ENCODE peak calls at places on chromosomes 11 and 22, in nine cellular contexts. U is HFF-Myc, N is brain microvascular endothelial cell, Z is PC-3, V is astrocyte of the cerebellum, A is psoas muscle, T is kidney epithelial cell, W is PC-9, D is fibroblast of mammary gland. I is an unnamed sample.

GRCh38 chr22:46107089-46107664 is 43.1 kb upstream of the PPARA start:
- DNase-seq in U (no peak), N (no peak), Z (no peak), V (no peak), A (peak), T (no peak), W (no peak), D (peak), I (no peak)

GRCh38 chr22:22005945-22006595 is 23.5 kb upstream of the TOP3B start:
- DNase-seq in U (no peak), N (no peak), Z (no peak), V (no peak), A (no peak), T (no peak), W (no peak), D (no peak), I (no peak)

GRCh38 chr11:46560300-46561025 is 33.4 kb downstream of the AMBRA1 start:
- DNase-seq in U (no peak), N (no peak), Z (no peak), V (peak), A (no peak), T (no peak), W (no peak), D (peak), I (no peak)

GRCh38 chr11:120337896-120338840 is 2.0 kb downstream of the ARHGEF12 start:
- DNase-seq in U (no peak), N (no peak), Z (peak), V (no peak), A (no peak), T (no peak), W (peak), D (peak), I (no peak)

GRCh38 chr11:16403851-16404250 is 47.5 kb upstream of the SOX6 start:
- DNase-seq in U (no peak), N (no peak), Z (no peak), V (no peak), A (no peak), T (no peak), W (no peak), D (no peak), I (no peak)

GRCh38 chr11:72102162-72102561 is 935 bp downstream of the LAMTOR1 start:
- DNase-seq in U (no peak), N (no peak), Z (no peak), V (no peak), A (no peak), T (no peak), W (no peak), D (no peak), I (no peak)

GRCh38 chr22:45865561-45866397 is 111.2 kb downstream of the WNT7B start:
- DNase-seq in U (no peak), N (no peak), Z (no peak), V (no peak), A (no peak), T (no peak), W (no peak), D (no peak), I (no peak)

GRCh38 chr22:47056361-47056760 is 293.9 kb downstream of the TBC1D22A start:
- DNase-seq in U (no peak), N (no peak), Z (no peak), V (no peak), A (no peak), T (no peak), W (no peak), D (no peak), I (no peak)

GRCh38 chr11:959027-959426 is 33.4 kb downstream of the AP2A2 start:
- DNase-seq in U (no peak), N (no peak), Z (no peak), V (no peak), A (no peak), T (no peak), W (no peak), D (no peak), I (no peak)

GRCh38 chr11:67274768-67275605 is 8.7 kb downstream of the GRK2 start:
- DNase-seq in U (no peak), N (no peak), Z (no peak), V (no peak), A (peak), T (no peak), W (no peak), D (no peak), I (no peak)

GRCh38 chr11:74460481-74461154 is 6.7 kb downstream of the KCNE3 start:
- DNase-seq in U (no peak), N (peak), Z (peak), V (no peak), A (no peak), T (no peak), W (peak), D (peak), I (no peak)

GRCh38 chr11:23399995-23400394 is 539.7 kb upstream of the CCDC179 start:
- DNase-seq in U (no peak), N (no peak), Z (no peak), V (no peak), A (no peak), T (no peak), W (no peak), D (no peak), I (no peak)

GRCh38 chr22:29464581-29464980 is 15.4 kb upstream of the NEFH start:
- DNase-seq in U (no peak), N (no peak), Z (no peak), V (no peak), A (no peak), T (no peak), W (no peak), D (no peak), I (no peak)

GRCh38 chr11:118088531-118088930 is 1.8 kb upstream of the SMIM35 start:
- DNase-seq in U (no peak), N (peak), Z (peak), V (no peak), A (peak), T (no peak), W (peak), D (no peak), I (no peak)

GRCh38 chr22:28951969-28952521 is 68.7 kb downstream of the ZNRF3 start:
- DNase-seq in U (no peak), N (peak), Z (no peak), V (peak), A (no peak), T (no peak), W (no peak), D (peak), I (peak)

GRCh38 chr11:36034572-36035331 is 90.9 kb downstream of the LDLRAD3 start:
- DNase-seq in U (peak), N (peak), Z (peak), V (peak), A (no peak), T (peak), W (peak), D (peak), I (peak)

GRCh38 chr11:2800655-2801531 is 84.7 kb downstream of the CDKN1C start:
- DNase-seq in U (no peak), N (no peak), Z (no peak), V (no peak), A (peak), T (no peak), W (no peak), D (no peak), I (no peak)

GRCh38 chr11:126339866-126340434 is 15.5 kb upstream of the ST3GAL4 start:
- DNase-seq in U (no peak), N (no peak), Z (peak), V (no peak), A (peak), T (no peak), W (peak), D (peak), I (peak)

GRCh38 chr11:33256808-33257159 is 397 bp upstream of the HIPK3 start:
- DNase-seq in U (no peak), N (no peak), Z (no peak), V (no peak), A (no peak), T (no peak), W (no peak), D (no peak), I (no peak)

GRCh38 chr11:106959800-106960199 is 58.5 kb downstream of the GUCY1A2 start:
- DNase-seq in U (no peak), N (peak), Z (no peak), V (no peak), A (no peak), T (no peak), W (no peak), D (no peak), I (no peak)

GRCh38 chr11:14308114-14308896 is 50.7 kb downstream of the RRAS2 start:
- DNase-seq in U (peak), N (peak), Z (peak), V (peak), A (no peak), T (no peak), W (no peak), D (peak), I (peak)

GRCh38 chr11:24239016-24239720 is 257.7 kb upstream of the LUZP2 start:
- DNase-seq in U (no peak), N (peak), Z (peak), V (peak), A (no peak), T (no peak), W (no peak), D (peak), I (no peak)

GRCh38 chr11:67448220-67448609 is 4.3 kb downstream of the GPR152 start:
- DNase-seq in U (no peak), N (no peak), Z (no peak), V (no peak), A (no peak), T (no peak), W (no peak), D (no peak), I (no peak)

GRCh38 chr11:1738380-1738779 is 12.0 kb downstream of the IFITM10 start:
- DNase-seq in U (no peak), N (no peak), Z (no peak), V (no peak), A (peak), T (no peak), W (no peak), D (no peak), I (no peak)

GRCh38 chr11:33912405-33913361 is 20.8 kb upstream of the LMO2 start:
- DNase-seq in U (peak), N (peak), Z (peak), V (peak), A (peak), T (peak), W (peak), D (peak), I (no peak)

GRCh38 chr11:19848219-19848618 is 135.6 kb downstream of the NAV2 start:
- DNase-seq in U (no peak), N (no peak), Z (no peak), V (no peak), A (no peak), T (no peak), W (no peak), D (no peak), I (no peak)

GRCh38 chr22:39518996-39519680 is 1.2 kb upstream of the ATF4 start:
- DNase-seq in U (no peak), N (peak), Z (peak), V (no peak), A (no peak), T (no peak), W (no peak), D (peak), I (no peak)

GRCh38 chr11:116255234-116255953 is 517.4 kb downstream of the BUD13 start:
- DNase-seq in U (no peak), N (no peak), Z (no peak), V (no peak), A (no peak), T (no peak), W (no peak), D (no peak), I (no peak)

GRCh38 chr11:3049430-3050243 is 7.6 kb downstream of the CARS1 start:
- DNase-seq in U (peak), N (peak), Z (peak), V (peak), A (peak), T (peak), W (peak), D (peak), I (peak)

GRCh38 chr11:88950975-88951374 is 114.8 kb downstream of the GRM5 start:
- DNase-seq in U (no peak), N (no peak), Z (no peak), V (no peak), A (no peak), T (no peak), W (no peak), D (no peak), I (no peak)
- H3K4me3 ChIP-seq in U (no peak), N (no peak), Z (no peak), V (no peak), A (no peak), T (no peak), W (no peak), D (no peak), I (no peak)

GRCh38 chr11:75577198-75577597 is 15.1 kb downstream of the SERPINH1 start:
- DNase-seq in U (no peak), N (no peak), Z (peak), V (no peak), A (peak), T (no peak), W (no peak), D (peak), I (no peak)

GRCh38 chr11:75576445-75577049 is 14.5 kb downstream of the SERPINH1 start:
- DNase-seq in U (no peak), N (peak), Z (no peak), V (peak), A (peak), T (peak), W (peak), D (peak), I (no peak)

GRCh38 chr11:75579841-75580240 is 17.8 kb downstream of the SERPINH1 start:
- DNase-seq in U (no peak), N (no peak), Z (no peak), V (no peak), A (no peak), T (no peak), W (no peak), D (no peak), I (no peak)

GRCh38 chr11:75576017-75576416 is 14.0 kb downstream of the SERPINH1 start:
- DNase-seq in U (no peak), N (no peak), Z (no peak), V (no peak), A (no peak), T (no peak), W (no peak), D (no peak), I (no peak)

GRCh38 chr11:75578977-75579376 is 16.9 kb downstream of the SERPINH1 start:
- DNase-seq in U (no peak), N (no peak), Z (no peak), V (no peak), A (no peak), T (no peak), W (no peak), D (no peak), I (no peak)
- TF ChIP-seq CTCF in U (no peak), N (no peak), Z (no peak), V (no peak), A (no peak), T (no peak), W (no peak), D (no peak), I (no peak)

GRCh38 chr22:41561335-41561734 is 525 bp downstream of the CSDC2 start:
- DNase-seq in U (no peak), N (no peak), Z (no peak), V (no peak), A (no peak), T (no peak), W (no peak), D (no peak), I (no peak)

GRCh38 chr22:41562461-41562860 is 1.7 kb downstream of the CSDC2 start:
- DNase-seq in U (no peak), N (no peak), Z (no peak), V (no peak), A (no peak), T (no peak), W (no peak), D (no peak), I (no peak)

GRCh38 chr22:41563051-41563711 is 2.4 kb downstream of the CSDC2 start:
- DNase-seq in U (peak), N (peak), Z (peak), V (no peak), A (no peak), T (peak), W (peak), D (peak), I (no peak)

GRCh38 chr22:41560095-41560487 is 719 bp upstream of the CSDC2 start:
- DNase-seq in U (no peak), N (no peak), Z (no peak), V (no peak), A (no peak), T (no peak), W (no peak), D (no peak), I (no peak)

GRCh38 chr22:41561788-41562187 is 978 bp downstream of the CSDC2 start:
- DNase-seq in U (no peak), N (no peak), Z (no peak), V (no peak), A (no peak), T (no peak), W (no peak), D (no peak), I (no peak)
- H3K4me3 ChIP-seq in U (no peak), N (no peak), Z (no peak), V (peak), A (peak), T (peak), W (no peak), D (no peak), I (no peak)

GRCh38 chr11:93614111-93614784 is 47.2 kb upstream of the CEP295 start:
- DNase-seq in U (no peak), N (no peak), Z (no peak), V (no peak), A (no peak), T (no peak), W (no peak), D (no peak), I (no peak)
- TF ChIP-seq CTCF in U (peak), N (peak), Z (peak), V (peak), A (no peak), T (peak), W (no peak), D (no peak), I (peak)

DNA sequence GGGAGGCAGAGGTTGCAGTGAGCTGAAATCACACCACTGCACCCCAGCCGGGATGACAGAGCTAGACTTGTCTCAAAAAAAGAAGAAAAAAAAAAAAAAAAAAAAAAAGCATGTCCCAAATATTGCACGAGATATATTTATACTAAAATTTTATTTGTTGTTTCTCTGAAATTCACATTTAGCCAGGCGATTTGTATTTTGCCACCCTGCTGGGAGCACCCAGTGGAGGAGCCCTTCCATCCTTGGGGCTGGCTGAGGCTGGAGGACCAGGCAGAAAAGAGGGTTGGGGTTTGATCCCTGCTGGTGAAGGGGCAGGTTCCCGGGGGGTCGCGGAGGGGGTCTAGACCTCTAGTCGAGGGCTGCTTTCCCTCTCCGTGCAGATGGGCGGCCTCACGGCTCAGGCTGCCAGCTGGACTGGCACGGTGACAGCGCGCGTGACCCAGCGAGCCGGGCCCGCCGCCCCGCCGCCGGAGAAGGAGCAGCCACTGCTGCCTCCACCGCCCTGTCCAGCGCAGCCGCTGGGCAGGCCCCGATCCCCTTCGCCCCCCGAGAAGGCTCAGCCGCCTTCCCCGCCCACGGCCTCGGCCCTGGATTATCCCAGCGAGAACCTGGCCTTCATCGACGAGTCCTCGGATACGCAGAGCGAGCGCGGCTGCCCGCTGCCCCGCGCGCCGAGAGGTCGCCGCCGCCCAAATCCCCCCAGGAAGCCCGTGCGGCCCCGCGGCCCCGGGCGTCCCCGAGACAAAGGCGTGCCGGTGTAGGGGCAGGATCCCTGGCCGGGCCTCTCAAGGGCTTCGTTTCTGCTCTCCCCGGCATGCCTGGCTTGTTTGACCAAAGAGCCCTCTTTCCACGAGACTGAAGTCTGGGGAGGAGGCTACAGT is 952 bp upstream of the CATSPERZ start:
- DNase-seq in U (no peak), N (no peak), Z (no peak), V (no peak), A (peak), T (no peak), W (peak), D (no peak), I (no peak)
- H3K4me3 ChIP-seq in U (peak), N (no peak), Z (peak), V (no peak), A (peak), T (no peak), W (no peak), D (peak), I (no peak)

GRCh38 chr11:84722583-84723108 is 904.5 kb downstream of the DLG2 start:
- DNase-seq in U (no peak), N (no peak), Z (peak), V (no peak), A (no peak), T (no peak), W (no peak), D (peak), I (no peak)
- TF ChIP-seq CTCF in U (no peak), N (no peak), Z (peak), V (no peak), A (peak), T (no peak), W (no peak), D (no peak), I (peak)